ENCODE peak calls at places on chromosomes 7 and 10, in five cellular contexts. C is fibroblast of villous mesenchyme, N is natural killer cell, W is ascending aorta, Y is choroid plexus epithelial cell. O is an unnamed sample.

GRCh38 chr10:79050896-79051555 is 17.7 kb upstream of the ZMIZ1 start:
- DNase-seq in N (no peak), Y (no peak), C (peak; percentile 59), W (no peak), O (no peak)

GRCh38 chr7:107228291-107228690 is 59.5 kb downstream of the HBP1 start:
- DNase-seq in W (no peak), C (no peak), N (no peak), Y (no peak), O (no peak)

GRCh38 chr10:90167174-90168064 is 466.0 kb downstream of the KIF20B start:
- DNase-seq in Y (peak; percentile 96), W (no peak), N (no peak), C (peak; percentile 95), O (no peak)

GRCh38 chr10:98080474-98080873 is 50.1 kb upstream of the CRTAC1 start:
- DNase-seq in N (no peak), W (no peak), C (no peak), Y (no peak), O (no peak)

GRCh38 chr7:90229728-90230127 is 15.2 kb upstream of the CFAP69 start:
- DNase-seq in W (no peak), Y (no peak), C (no peak), N (no peak), O (no peak)

GRCh38 chr7:153109561-153109960 is 350.0 kb downstream of the ACTR3B start:
- DNase-seq in C (no peak), N (no peak), Y (no peak), W (no peak), O (no peak)

GRCh38 chr10:88039496-88040200 is 176.2 kb downstream of the PTEN start:
- DNase-seq in C (peak; percentile 71), Y (peak; percentile 66), W (no peak), N (no peak), O (no peak)

GRCh38 chr10:118214751-118215150 is 127.4 kb downstream of the FAM204A start:
- DNase-seq in W (no peak), Y (no peak), N (no peak), C (no peak), O (no peak)

GRCh38 chr7:77329466-77330168 is 86.5 kb downstream of the GSAP start:
- DNase-seq in W (no peak), Y (no peak), C (no peak), N (no peak), O (no peak)

GRCh38 chr10:33132626-33133025 is 174.6 kb upstream of the ITGB1 start:
- DNase-seq in Y (no peak), N (no peak), C (no peak), W (no peak), O (peak; percentile 39)

GRCh38 chr7:106598663-106599342 is 62.2 kb downstream of the CCDC71L start:
- DNase-seq in C (peak; percentile 55), Y (peak; percentile 81), W (peak; percentile 22), N (peak; percentile 30), O (peak; percentile 34)

GRCh38 chr7:128831178-128831993 is 1.2 kb downstream of the FLNC start:
- DNase-seq in C (peak; percentile 74), Y (peak; percentile 66), N (no peak), W (no peak), O (no peak)

GRCh38 chr7:38658916-38659315 is 27.7 kb upstream of the AMPH start:
- DNase-seq in W (no peak), Y (no peak), N (no peak), C (no peak), O (no peak)

GRCh38 chr7:37247881-37248280 is 200.8 kb downstream of the ELMO1 start:
- DNase-seq in N (no peak), W (no peak), C (peak; percentile 39), Y (peak; percentile 61), O (no peak)

GRCh38 chr10:1715821-1716220 is 21.5 kb downstream of the ADARB2 start:
- DNase-seq in N (no peak), W (no peak), Y (no peak), C (no peak), O (no peak)

GRCh38 chr10:21330628-21331020 is 194.9 kb downstream of the SKIDA1 start:
- DNase-seq in Y (no peak), N (no peak), C (no peak), W (no peak), O (no peak)

GRCh38 chr10:76023007-76023406 is 591.6 kb downstream of the LRMDA start:
- DNase-seq in Y (no peak), C (no peak), W (no peak), N (no peak), O (no peak)

GRCh38 chr7:23930312-23930711 is 220.3 kb downstream of the STK31 start:
- DNase-seq in N (no peak), W (no peak), Y (no peak), C (no peak), O (no peak)

GRCh38 chr7:140678816-140679130 is 6.0 kb downstream of the ADCK2 start:
- DNase-seq in Y (no peak), W (no peak), N (no peak), C (no peak), O (no peak)

GRCh38 chr10:38038107-38038931 is 27.8 kb downstream of the ZNF33A start:
- DNase-seq in W (no peak), N (no peak), C (peak; percentile 40), Y (peak; percentile 49), O (no peak)

GRCh38 chr10:115051216-115051615 is 41.9 kb upstream of the ATRNL1 start:
- DNase-seq in C (no peak), N (no peak), Y (peak; percentile 30), W (no peak), O (no peak)

GRCh38 chr7:122884186-122884585 is 2.1 kb downstream of the CADPS2 start:
- DNase-seq in W (no peak), C (no peak), Y (no peak), N (no peak), O (no peak)

GRCh38 chr7:117364204-117364755 is 41.4 kb upstream of the WNT2 start:
- DNase-seq in C (peak; percentile 35), N (no peak), W (no peak), Y (no peak), O (no peak)

GRCh38 chr10:22620929-22621328 is 93.4 kb downstream of the PIP4K2A start:
- DNase-seq in N (no peak), Y (no peak), W (no peak), C (peak; percentile 37), O (no peak)

DNA sequence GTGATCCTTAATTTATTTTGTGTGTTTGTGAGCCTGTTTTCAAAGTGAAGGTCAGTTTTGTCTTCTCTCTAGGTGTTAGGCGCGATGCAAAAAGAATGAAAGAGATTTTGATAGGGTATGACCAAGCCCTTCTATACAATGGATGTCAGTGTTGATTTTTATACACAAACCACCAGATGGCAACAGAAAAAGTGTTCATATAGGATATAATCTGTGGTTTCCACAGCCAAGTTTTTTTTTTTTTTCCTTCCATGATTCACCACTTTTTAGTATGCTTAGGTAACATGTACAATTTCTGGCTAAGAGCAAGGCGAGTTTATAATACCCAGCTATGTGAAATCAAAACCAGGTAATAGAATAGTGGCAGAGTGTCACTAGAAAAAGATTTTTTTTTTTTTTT is 8.1 kb downstream of the SDK1 start:
- DNase-seq in C (no peak), W (no peak), N (no peak), Y (peak; percentile 15), O (no peak)
- TF ChIP-seq CTCF in C (no peak), W (no peak), N (no peak), Y (no peak), O (no peak)

DNA sequence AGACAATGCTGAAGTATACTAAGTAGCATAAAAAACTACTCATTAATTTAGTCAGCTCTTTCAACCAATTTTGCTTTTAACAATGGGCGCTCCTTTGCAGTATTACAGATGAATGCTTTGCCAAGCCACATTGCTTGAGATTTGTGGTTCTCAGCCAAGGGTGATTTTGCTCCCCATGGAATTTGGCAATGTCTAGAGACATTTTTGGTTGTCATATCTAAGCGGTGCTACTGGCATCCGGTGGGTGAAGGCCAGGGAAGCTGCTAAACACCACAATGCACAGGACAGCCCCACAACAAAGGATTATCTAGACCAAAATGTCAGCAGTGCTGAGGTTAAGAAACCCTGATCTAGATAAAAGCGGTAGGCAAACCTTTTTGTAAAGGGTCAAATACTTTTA is 112.0 kb downstream of the UBE2H start:
- DNase-seq in N (no peak), C (no peak), Y (no peak), W (no peak), O (no peak)
- TF ChIP-seq CTCF in N (no peak), C (no peak), Y (no peak), W (no peak), O (no peak)

DNA sequence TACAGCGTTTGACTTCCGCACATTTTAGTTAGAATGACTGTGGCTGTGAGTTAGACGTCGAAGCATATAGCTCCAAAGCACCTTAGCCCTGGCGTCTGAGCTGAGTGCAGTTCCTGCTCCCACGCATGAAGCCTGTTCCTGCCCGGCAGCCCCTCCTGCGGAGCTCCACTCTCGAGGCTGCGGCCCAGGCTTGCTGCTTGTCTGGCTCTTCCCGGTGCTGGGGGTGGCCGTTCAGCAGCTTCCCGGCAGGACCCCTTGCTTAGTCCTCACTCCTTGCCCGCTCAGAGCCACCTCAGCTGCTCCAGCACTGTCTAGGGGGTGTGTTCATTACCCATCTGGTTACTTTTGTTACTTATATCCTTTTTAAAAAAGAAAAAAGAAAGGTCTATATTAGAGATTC is 88.1 kb upstream of the DNAJB6 start:
- DNase-seq in W (no peak), Y (no peak), C (no peak), N (no peak), O (no peak)
- TF ChIP-seq CTCF in W (no peak), Y (no peak), C (no peak), N (no peak), O (no peak)

GRCh38 chr10:34906021-34906965 is 91.2 kb upstream of the PARD3 start:
- DNase-seq in C (peak; percentile 49), W (no peak), Y (peak; percentile 95), N (no peak), O (no peak)

GRCh38 chr10:34908472-34908871 is 93.4 kb upstream of the PARD3 start:
- DNase-seq in C (peak; percentile 50), W (no peak), Y (peak; percentile 60), N (no peak), O (no peak)

GRCh38 chr10:34907743-34908425 is 92.8 kb upstream of the PARD3 start:
- DNase-seq in C (no peak), Y (no peak), N (no peak), W (no peak), O (no peak)

GRCh38 chr10:34904191-34904590 is 89.1 kb upstream of the PARD3 start:
- DNase-seq in W (no peak), N (no peak), C (no peak), Y (no peak), O (no peak)

GRCh38 chr10:34905200-34905927 is 90.3 kb upstream of the PARD3 start:
- DNase-seq in Y (no peak), C (no peak), W (no peak), N (no peak), O (no peak)
- TF ChIP-seq CTCF in Y (no peak), C (no peak), W (no peak), N (no peak), O (no peak)

GRCh38 chr10:127150136-127150535 is 46.3 kb downstream of the INSYN2A start:
- DNase-seq in C (peak; percentile 11), N (no peak), Y (peak; percentile 38), W (no peak), O (no peak)
- TF ChIP-seq CTCF in C (no peak), N (no peak), Y (no peak), W (no peak), O (no peak)

DNA sequence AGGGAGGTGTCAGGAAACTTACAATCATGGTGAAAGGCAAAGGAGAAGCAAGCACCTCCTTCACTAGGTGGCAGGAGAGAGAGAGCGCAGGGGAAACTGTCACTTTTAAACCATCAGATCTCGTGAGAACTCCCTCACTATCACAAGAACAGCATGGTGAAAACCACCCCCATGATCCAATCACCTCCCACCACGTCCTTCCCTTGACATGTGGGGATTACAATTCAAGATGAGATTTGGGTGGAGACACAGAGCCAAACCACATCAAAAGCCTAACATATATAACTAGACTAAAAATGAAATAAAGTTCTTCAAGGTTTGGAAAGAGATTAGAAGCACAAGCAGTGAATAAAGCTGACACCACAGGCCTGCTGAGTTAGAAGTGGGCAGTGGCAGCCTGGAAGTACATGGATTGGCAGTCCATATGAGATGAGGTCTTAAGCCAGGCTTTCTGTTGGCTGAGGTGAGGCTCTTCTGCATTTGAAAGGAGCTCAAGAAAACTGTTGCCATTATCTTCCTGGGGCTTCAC is 96.4 kb upstream of the MDFIC start:
- DNase-seq in W (no peak), N (no peak), C (no peak), Y (no peak), O (no peak)
- TF ChIP-seq CTCF in W (no peak), N (no peak), C (peak; percentile 10), Y (peak; percentile 21), O (no peak)

O was measured in CD8-positive, alpha-beta T cell.